ENCODE peak calls at places on chromosomes 5 and 9, in eight cellular contexts. X is AG04450; I is ELR; S is NCI-H2171; M is NCI-H82; E is M059J; P is kidney; J is activated CD4-positive, alpha-beta T cell treated with anti-CD3 and anti-CD28 coated beads for 24 hours. Y is an unnamed sample.

GRCh38 chr9:87497604-87498045 is at the start of gene DAPK1:
- DNase-seq in X (no peak), I (no peak), S (peak), M (peak), E (peak), P (peak), J (no peak), Y (no peak)

GRCh38 chr5:174920906-174921550 is 196.6 kb downstream of the MSX2 start:
- DNase-seq in X (no peak), I (no peak), S (no peak), M (no peak), E (peak), P (no peak), J (no peak), Y (no peak)

GRCh38 chr9:38183994-38184568 is 115.1 kb upstream of the SHB start:
- DNase-seq in X (no peak), I (no peak), S (no peak), M (no peak), E (peak), P (no peak), J (no peak), Y (no peak)

GRCh38 chr9:130331573-130331972 is 66.0 kb downstream of the HMCN2 start:
- DNase-seq in X (peak), I (peak), S (no peak), M (peak), E (peak), P (no peak), J (no peak), Y (no peak)

GRCh38 chr5:43627028-43627427 is 24.0 kb downstream of the NNT start:
- DNase-seq in X (no peak), I (peak), S (peak), M (peak), E (peak), P (no peak), J (no peak), Y (no peak)

GRCh38 chr5:115801152-115801551 is 15.3 kb downstream of the CDO1 start:
- DNase-seq in X (no peak), I (no peak), S (no peak), M (no peak), E (no peak), P (no peak), J (no peak), Y (no peak)

GRCh38 chr9:90966475-90967150 is 165.0 kb downstream of the SYK start:
- DNase-seq in X (no peak), I (peak), S (no peak), M (no peak), E (no peak), P (no peak), J (peak), Y (no peak)

GRCh38 chr9:137242329-137243204 is 1.5 kb downstream of the TUBB4B start:
- DNase-seq in X (no peak), I (no peak), S (no peak), M (no peak), E (no peak), P (no peak), J (no peak), Y (no peak)

GRCh38 chr5:93126634-93127033 is 454.4 kb downstream of the NR2F1-AS1 start:
- DNase-seq in X (peak), I (peak), S (no peak), M (no peak), E (peak), P (no peak), J (no peak), Y (no peak)